ENCODE peak calls at places on chromosomes 16 and 17, in six cellular contexts. One of them, this sample, is unnamed.

GRCh38 chr17:65277576-65277975 is 140.4 kb downstream of the RGS9 start:
- DNase-seq in A549: no peak
- DNase-seq in Right ventricle myocardium superior: no peak
- DNase-seq in fibroblast of mammary gland: no peak
- DNase-seq in AG09319: no peak
- DNase-seq in iPS-NIHi11: peak
- DNase-seq in this sample: no peak

GRCh38 chr17:61205406-61205805 is 194.2 kb upstream of the TBX2 start:
- DNase-seq in A549: no peak
- DNase-seq in Right ventricle myocardium superior: no peak
- DNase-seq in fibroblast of mammary gland: no peak
- DNase-seq in AG09319: no peak
- DNase-seq in iPS-NIHi11: no peak
- DNase-seq in this sample: no peak

GRCh38 chr16:68070249-68070725 is 14.9 kb upstream of the NFATC3 start:
- DNase-seq in A549: no peak
- DNase-seq in Right ventricle myocardium superior: no peak
- DNase-seq in fibroblast of mammary gland: no peak
- DNase-seq in AG09319: no peak
- DNase-seq in iPS-NIHi11: no peak
- DNase-seq in this sample: no peak

GRCh38 chr16:4935231-4935855 is 1.6 kb downstream of the PPL start:
- DNase-seq in A549: no peak
- DNase-seq in Right ventricle myocardium superior: peak
- DNase-seq in fibroblast of mammary gland: peak
- DNase-seq in AG09319: peak
- DNase-seq in iPS-NIHi11: no peak
- DNase-seq in this sample: no peak

GRCh38 chr17:30821751-30822723 is 2.5 kb downstream of the CRLF3 start:
- DNase-seq in A549: no peak
- DNase-seq in Right ventricle myocardium superior: no peak
- DNase-seq in fibroblast of mammary gland: no peak
- DNase-seq in AG09319: no peak
- DNase-seq in iPS-NIHi11: no peak
- DNase-seq in this sample: peak

GRCh38 chr17:44081681-44082080 is 11.1 kb downstream of the G6PC3 start:
- DNase-seq in A549: no peak
- DNase-seq in Right ventricle myocardium superior: peak
- DNase-seq in fibroblast of mammary gland: peak
- DNase-seq in AG09319: no peak
- DNase-seq in iPS-NIHi11: no peak
- DNase-seq in this sample: no peak

GRCh38 chr16:32116080-32116479 is 137.0 kb upstream of the TP53TG3D start:
- DNase-seq in A549: no peak
- DNase-seq in Right ventricle myocardium superior: peak
- DNase-seq in fibroblast of mammary gland: no peak
- DNase-seq in AG09319: no peak
- DNase-seq in iPS-NIHi11: peak
- DNase-seq in this sample: no peak

GRCh38 chr16:83305092-83305491 is 502.7 kb upstream of the HSBP1 start:
- DNase-seq in A549: no peak
- DNase-seq in Right ventricle myocardium superior: no peak
- DNase-seq in fibroblast of mammary gland: peak
- DNase-seq in AG09319: peak
- DNase-seq in iPS-NIHi11: no peak
- DNase-seq in this sample: no peak

GRCh38 chr17:39621523-39622379 is 5.0 kb upstream of the PPP1R1B start:
- DNase-seq in A549: peak
- DNase-seq in Right ventricle myocardium superior: peak
- DNase-seq in fibroblast of mammary gland: peak
- DNase-seq in AG09319: peak
- DNase-seq in iPS-NIHi11: peak
- DNase-seq in this sample: peak

GRCh38 chr16:3661922-3662321 is 7.4 kb downstream of the DNASE1 start:
- DNase-seq in A549: no peak
- DNase-seq in Right ventricle myocardium superior: peak
- DNase-seq in fibroblast of mammary gland: no peak
- DNase-seq in AG09319: no peak
- DNase-seq in iPS-NIHi11: no peak
- DNase-seq in this sample: no peak

GRCh38 chr16:12067714-12068401 is 91.3 kb downstream of the SNX29 start:
- DNase-seq in A549: peak
- DNase-seq in Right ventricle myocardium superior: peak
- DNase-seq in fibroblast of mammary gland: peak
- DNase-seq in AG09319: peak
- DNase-seq in iPS-NIHi11: peak
- DNase-seq in this sample: peak

GRCh38 chr17:77935121-77935571 is 23.4 kb upstream of the TNRC6C start:
- DNase-seq in A549: no peak
- DNase-seq in Right ventricle myocardium superior: no peak
- DNase-seq in fibroblast of mammary gland: no peak
- DNase-seq in AG09319: no peak
- DNase-seq in iPS-NIHi11: no peak
- DNase-seq in this sample: peak

GRCh38 chr17:4795168-4795567 is 796 bp upstream of the PSMB6 start:
- DNase-seq in A549: no peak
- DNase-seq in Right ventricle myocardium superior: no peak
- DNase-seq in fibroblast of mammary gland: no peak
- DNase-seq in AG09319: no peak
- DNase-seq in iPS-NIHi11: no peak
- DNase-seq in this sample: no peak

GRCh38 chr17:81399481-81400153 is 4.4 kb downstream of the BAHCC1 start:
- DNase-seq in A549: no peak
- DNase-seq in Right ventricle myocardium superior: no peak
- DNase-seq in fibroblast of mammary gland: no peak
- DNase-seq in AG09319: no peak
- DNase-seq in iPS-NIHi11: no peak
- DNase-seq in this sample: peak

GRCh38 chr17:44587339-44587738 is 30.1 kb downstream of the FZD2 start:
- DNase-seq in A549: peak
- DNase-seq in Right ventricle myocardium superior: peak
- DNase-seq in fibroblast of mammary gland: peak
- DNase-seq in AG09319: peak
- DNase-seq in iPS-NIHi11: peak
- DNase-seq in this sample: no peak

GRCh38 chr16:86231321-86231995 is 278.9 kb upstream of the FOXF1 start:
- DNase-seq in A549: no peak
- DNase-seq in Right ventricle myocardium superior: no peak
- DNase-seq in fibroblast of mammary gland: no peak
- DNase-seq in AG09319: no peak
- DNase-seq in iPS-NIHi11: no peak
- DNase-seq in this sample: no peak

GRCh38 chr17:78838574-78839005 is 2.0 kb downstream of the USP36 start:
- DNase-seq in A549: no peak
- DNase-seq in Right ventricle myocardium superior: no peak
- DNase-seq in fibroblast of mammary gland: no peak
- DNase-seq in AG09319: no peak
- DNase-seq in iPS-NIHi11: no peak
- DNase-seq in this sample: no peak

GRCh38 chr16:84648595-84649510 is 542 bp downstream of the KLHL36 start:
- DNase-seq in A549: peak
- DNase-seq in Right ventricle myocardium superior: peak
- DNase-seq in fibroblast of mammary gland: no peak
- DNase-seq in AG09319: no peak
- DNase-seq in iPS-NIHi11: peak
- DNase-seq in this sample: peak

GRCh38 chr17:74923538-74924249 is 379 bp upstream of the OTOP2 start:
- DNase-seq in A549: peak
- DNase-seq in Right ventricle myocardium superior: peak
- DNase-seq in fibroblast of mammary gland: peak
- DNase-seq in AG09319: no peak
- DNase-seq in iPS-NIHi11: peak
- DNase-seq in this sample: peak

GRCh38 chr17:19301274-19301946 is 61.1 kb downstream of the B9D1 start:
- DNase-seq in A549: no peak
- DNase-seq in Right ventricle myocardium superior: no peak
- DNase-seq in fibroblast of mammary gland: no peak
- DNase-seq in AG09319: no peak
- DNase-seq in iPS-NIHi11: no peak
- DNase-seq in this sample: no peak

GRCh38 chr17:45050680-45051059 is 762 bp downstream of the DCAKD start:
- DNase-seq in A549: peak
- DNase-seq in Right ventricle myocardium superior: no peak
- DNase-seq in fibroblast of mammary gland: peak
- DNase-seq in AG09319: no peak
- DNase-seq in iPS-NIHi11: no peak
- DNase-seq in this sample: peak

This sample was measured in GM23338.